ENCODE peak calls at places on chromosome 6, in nine cellular contexts. E is left ventricle myocardium inferior, H is fibroblast of lung, A is GM13976, N is pancreas, Q is GM20000, L is brain microvascular endothelial cell, R is heart right ventricle, M is adrenal gland. C is an unnamed sample.

GRCh38 chr6:160042014-160042773 is 73.3 kb downstream of the IGF2R start:
- DNase-seq in E (no peak), H (peak), A (no peak), N (no peak), Q (no peak), L (peak), R (no peak), M (no peak), C (no peak)

GRCh38 chr6:35148167-35148741 is 7.1 kb upstream of the TCP11 start:
- DNase-seq in E (no peak), H (peak), A (no peak), N (no peak), Q (no peak), L (peak), R (no peak), M (no peak), C (peak)

GRCh38 chr6:47238456-47238995 is 71.2 kb downstream of the TNFRSF21 start:
- DNase-seq in E (no peak), H (no peak), A (no peak), N (no peak), Q (no peak), L (no peak), R (no peak), M (no peak), C (no peak)

GRCh38 chr6:36245572-36246031 is 24.3 kb upstream of the PNPLA1 start:
- DNase-seq in E (no peak), H (no peak), A (no peak), N (no peak), Q (no peak), L (no peak), R (no peak), M (peak), C (peak)

GRCh38 chr6:79612457-79612856 is 18.7 kb upstream of the SH3BGRL2 start:
- DNase-seq in E (no peak), H (no peak), A (no peak), N (no peak), Q (no peak), L (no peak), R (no peak), M (no peak), C (no peak)

GRCh38 chr6:13397359-13398080 is 69.2 kb upstream of the TBC1D7 start:
- DNase-seq in E (no peak), H (no peak), A (peak), N (no peak), Q (peak), L (no peak), R (no peak), M (no peak), C (peak)

GRCh38 chr6:46719099-46719498 is 16.1 kb downstream of the PLA2G7 start:
- DNase-seq in E (no peak), H (peak), A (no peak), N (no peak), Q (no peak), L (peak), R (no peak), M (peak), C (no peak)

GRCh38 chr6:43942011-43942442 is 172.0 kb downstream of the VEGFA start:
- DNase-seq in E (no peak), H (no peak), A (no peak), N (no peak), Q (no peak), L (no peak), R (no peak), M (no peak), C (no peak)

GRCh38 chr6:33547499-33547898 is 32.6 kb downstream of the BAK1 start:
- DNase-seq in E (no peak), H (no peak), A (no peak), N (no peak), Q (no peak), L (no peak), R (no peak), M (no peak), C (no peak)

GRCh38 chr6:2839195-2839981 is 2.3 kb downstream of the SERPINB1 start:
- DNase-seq in E (no peak), H (peak), A (no peak), N (no peak), Q (no peak), L (peak), R (no peak), M (no peak), C (no peak)

GRCh38 chr6:34292954-34293353 is 44.1 kb upstream of the SMIM29 start:
- DNase-seq in E (no peak), H (no peak), A (no peak), N (no peak), Q (no peak), L (no peak), R (no peak), M (no peak), C (no peak)

GRCh38 chr6:110287462-110288341 is 70.4 kb downstream of the METTL24 start:
- DNase-seq in E (no peak), H (no peak), A (no peak), N (no peak), Q (no peak), L (no peak), R (no peak), M (no peak), C (no peak)

GRCh38 chr6:99736302-99736701 is 129.7 kb downstream of the PRDM13 start:
- DNase-seq in E (no peak), H (no peak), A (peak), N (no peak), Q (peak), L (no peak), R (no peak), M (no peak), C (no peak)

DNA sequence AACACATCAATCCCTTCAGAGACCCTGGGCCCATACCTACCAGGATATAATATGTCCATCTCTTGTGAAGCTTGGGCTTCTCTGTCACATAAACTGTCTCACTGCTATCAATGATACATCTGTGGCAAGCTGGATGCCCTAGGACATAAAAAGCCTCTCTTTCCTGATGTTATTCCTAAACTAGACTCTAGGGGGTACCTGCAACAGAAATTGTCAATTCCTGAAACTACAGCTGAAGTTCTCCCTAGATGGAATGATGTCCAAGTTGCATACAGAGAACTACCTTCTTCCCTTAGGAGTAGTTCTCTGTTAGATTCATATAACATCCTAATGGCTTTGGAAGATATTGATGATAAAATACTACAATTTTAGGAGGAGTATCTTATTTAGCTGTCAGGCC is 35.8 kb downstream of the TBX18 start:
- DNase-seq in E (no peak), H (peak), A (no peak), N (no peak), Q (no peak), L (peak), R (no peak), M (no peak), C (no peak)
- TF ChIP-seq CTCF in E (no peak), H (peak), A (no peak), N (no peak), Q (no peak), L (peak), R (peak), M (peak), C (peak)

GRCh38 chr6:111576302-111576701 is 29.4 kb downstream of the TRAF3IP2 start:
- DNase-seq in E (no peak), H (no peak), A (no peak), N (no peak), Q (no peak), L (peak), R (no peak), M (no peak), C (no peak)

GRCh38 chr6:111573892-111574800 is 31.5 kb downstream of the TRAF3IP2 start:
- DNase-seq in E (no peak), H (peak), A (no peak), N (no peak), Q (no peak), L (peak), R (no peak), M (no peak), C (no peak)

GRCh38 chr6:111572216-111572706 is 33.4 kb downstream of the TRAF3IP2 start:
- DNase-seq in E (no peak), H (no peak), A (no peak), N (no peak), Q (no peak), L (no peak), R (no peak), M (no peak), C (no peak)

GRCh38 chr6:111569951-111570350 is 35.7 kb downstream of the TRAF3IP2 start:
- DNase-seq in E (no peak), H (no peak), A (no peak), N (no peak), Q (no peak), L (no peak), R (no peak), M (no peak), C (no peak)

DNA sequence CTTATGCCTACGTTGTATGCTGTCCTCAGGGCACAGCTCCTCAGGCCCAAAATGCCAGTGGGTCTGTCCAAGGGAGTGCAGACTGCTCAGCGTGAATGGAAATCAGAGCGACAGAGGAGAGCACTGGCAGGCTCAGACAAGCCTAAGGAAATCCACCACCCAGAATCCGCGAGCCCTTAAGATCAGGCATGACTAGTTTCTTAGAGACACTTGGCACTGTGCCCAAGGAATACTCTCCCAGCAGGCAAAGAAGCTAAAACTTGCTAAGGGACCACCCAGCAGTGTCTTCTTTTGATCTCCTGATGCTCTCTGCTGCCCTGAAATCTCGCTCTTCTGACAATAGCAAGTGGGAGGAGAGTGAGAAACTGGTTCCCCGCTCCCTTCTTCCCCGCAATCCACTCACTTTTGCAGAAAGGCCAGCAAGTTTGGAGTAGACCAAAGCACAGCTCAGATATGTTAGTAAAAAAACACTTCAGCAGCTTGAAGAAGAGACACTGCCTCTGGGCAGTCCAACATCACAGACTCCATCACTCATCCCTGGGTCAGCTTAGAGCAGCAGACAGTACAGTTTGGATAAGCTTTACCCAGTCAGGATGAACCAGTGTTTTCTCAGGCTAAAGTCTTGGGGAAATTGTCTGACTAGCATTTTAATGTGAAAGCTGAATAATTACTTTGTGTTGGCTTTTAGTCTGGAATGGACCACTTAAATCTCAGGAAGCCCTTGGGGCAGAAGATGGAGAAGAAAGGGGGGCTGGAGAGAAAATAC is 32.4 kb downstream of the TRAF3IP2 start:
- DNase-seq in E (no peak), H (peak), A (no peak), N (no peak), Q (no peak), L (peak), R (no peak), M (no peak), C (no peak)
- TF ChIP-seq CTCF in E (no peak), H (no peak), A (no peak), N (no peak), Q (no peak), L (no peak), R (no peak), M (no peak), C (no peak)

GRCh38 chr6:37607949-37608348 is 89.7 kb downstream of the MDGA1 start:
- DNase-seq in E (no peak), H (peak), A (no peak), N (no peak), Q (no peak), L (peak), R (no peak), M (no peak), C (no peak)
- TF ChIP-seq CTCF in E (peak), H (peak), A (no peak), N (no peak), Q (no peak), L (peak), R (no peak), M (peak), C (peak)

GRCh38 chr6:153645326-153645725 is 393.7 kb upstream of the OPRM1 start:
- DNase-seq in E (no peak), H (no peak), A (no peak), N (no peak), Q (no peak), L (no peak), R (no peak), M (no peak), C (no peak)
- TF ChIP-seq CTCF in E (no peak), H (no peak), A (no peak), N (no peak), Q (no peak), L (no peak), R (no peak), M (no peak), C (no peak)

GRCh38 chr6:89966913-89967312 is 72.6 kb downstream of the GJA10 start:
- DNase-seq in E (no peak), H (no peak), A (no peak), N (no peak), Q (no peak), L (no peak), R (no peak), M (no peak), C (no peak)

GRCh38 chr6:89972024-89972381 is 77.7 kb downstream of the GJA10 start:
- DNase-seq in E (no peak), H (no peak), A (no peak), N (no peak), Q (no peak), L (no peak), R (no peak), M (no peak), C (no peak)

GRCh38 chr6:89974776-89975175 is 80.5 kb downstream of the GJA10 start:
- DNase-seq in E (no peak), H (no peak), A (no peak), N (no peak), Q (no peak), L (no peak), R (no peak), M (no peak), C (no peak)

GRCh38 chr6:89970072-89970471 is 75.8 kb downstream of the GJA10 start:
- DNase-seq in E (peak), H (no peak), A (no peak), N (no peak), Q (no peak), L (no peak), R (no peak), M (no peak), C (no peak)

GRCh38 chr6:89970609-89971337 is 76.5 kb downstream of the GJA10 start:
- DNase-seq in E (no peak), H (peak), A (no peak), N (no peak), Q (peak), L (peak), R (peak), M (peak), C (no peak)
- TF ChIP-seq CTCF in E (peak), H (peak), A (peak), N (peak), Q (peak), L (peak), R (peak), M (peak), C (peak)

GRCh38 chr6:136863752-136864151 is 41.4 kb downstream of the PEX7 start:
- DNase-seq in E (no peak), H (no peak), A (no peak), N (no peak), Q (no peak), L (no peak), R (no peak), M (no peak), C (no peak)
- TF ChIP-seq CTCF in E (no peak), H (no peak), A (no peak), N (no peak), Q (no peak), L (no peak), R (no peak), M (no peak), C (no peak)

GRCh38 chr6:117837268-117837667 is 69.8 kb upstream of the SLC35F1 start:
- DNase-seq in E (no peak), H (no peak), A (no peak), N (no peak), Q (no peak), L (no peak), R (no peak), M (no peak), C (no peak)

DNA sequence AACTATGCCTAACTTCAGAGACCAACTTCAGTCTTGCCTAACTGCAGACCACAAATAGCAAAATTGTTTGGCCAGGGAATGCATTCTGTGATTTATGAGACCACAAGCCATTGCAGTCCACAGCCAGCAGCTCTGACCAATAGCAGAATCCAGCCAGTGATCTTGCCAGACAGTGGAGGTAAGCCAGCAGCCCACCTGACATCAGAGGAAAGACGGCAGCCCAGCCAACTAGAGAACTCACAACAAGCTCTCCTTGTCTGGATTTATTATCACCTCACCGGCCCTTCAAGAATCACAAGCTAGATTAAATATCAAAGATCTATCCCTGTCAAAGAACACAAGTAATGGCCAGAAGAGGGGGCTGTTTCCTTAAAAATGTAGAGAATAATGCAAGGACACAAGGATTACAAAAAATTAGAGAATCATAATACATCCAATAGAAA is 66.5 kb upstream of the SLC35F1 start:
- DNase-seq in E (no peak), H (peak), A (peak), N (no peak), Q (peak), L (peak), R (no peak), M (no peak), C (no peak)
- TF ChIP-seq CTCF in E (peak), H (peak), A (no peak), N (no peak), Q (peak), L (peak), R (peak), M (peak), C (peak)

GRCh38 chr6:40413231-40413755 is 173.9 kb downstream of the LRFN2 start:
- DNase-seq in E (no peak), H (no peak), A (no peak), N (no peak), Q (no peak), L (no peak), R (no peak), M (peak), C (no peak)
- TF ChIP-seq CTCF in E (no peak), H (no peak), A (no peak), N (no peak), Q (no peak), L (no peak), R (no peak), M (no peak), C (no peak)